ENCODE peak calls at places on chromosomes 4 and X, in six cellular contexts. S is Kasumi-1; Q is heart right ventricle; D is CD4-positive, alpha-beta T cell; O is GM23248; I is NAMALWA. V is an unnamed sample.

GRCh38 chr4:139768913-139769312 is 103.3 kb downstream of the MGST2 start:
- DNase-seq in S (no peak), Q (no peak), D (no peak), O (peak; percentile 22), I (no peak), V (no peak)

GRCh38 chr4:53130896-53131561 is 234.8 kb downstream of the SCFD2 start:
- DNase-seq in S (no peak), Q (no peak), D (no peak), O (no peak), I (no peak), V (no peak)

GRCh38 chr4:173128199-173128890 is 40.3 kb upstream of the GALNT7 start:
- DNase-seq in S (peak; percentile 45), Q (no peak), D (no peak), O (no peak), I (no peak), V (no peak)

GRCh38 chr4:151807220-151807619 is 46.4 kb upstream of the GATB start:
- DNase-seq in S (no peak), Q (peak; percentile 62), D (no peak), O (peak; percentile 53), I (no peak), V (no peak)

GRCh38 chrX:79268788-79269187 is 98.3 kb downstream of the ITM2A start:
- DNase-seq in S (no peak), Q (no peak), D (no peak), O (no peak), I (no peak), V (no peak)

GRCh38 chr4:57214654-57215411 is 104.6 kb upstream of the IGFBP7 start:
- DNase-seq in S (peak; percentile 98), Q (no peak), D (no peak), O (no peak), I (no peak), V (no peak)

GRCh38 chrX:129523076-129524055 is at the start of gene SMARCA1:
- DNase-seq in S (no peak), Q (peak; percentile 41), D (no peak), O (peak; percentile 43), I (no peak), V (no peak)

GRCh38 chr4:100738388-100739165 is 220.8 kb upstream of the EMCN start:
- DNase-seq in S (no peak), Q (no peak), D (no peak), O (peak; percentile 95), I (no peak), V (no peak)

GRCh38 chr4:138392751-138393308 is 150.7 kb upstream of the SLC7A11 start:
- DNase-seq in S (peak; percentile 12), Q (no peak), D (no peak), O (no peak), I (peak; percentile 7), V (no peak)

GRCh38 chr4:81498046-81498445 is 26.3 kb upstream of the RASGEF1B start:
- DNase-seq in S (no peak), Q (no peak), D (no peak), O (no peak), I (no peak), V (no peak)

V was measured in T-helper 1 cell.